ENCODE peak calls at places on chromosomes 3 and 15, in four cellular contexts. O, N, L and X are unnamed samples.

GRCh38 chr3:188529228-188529627 is 375.3 kb downstream of the LPP start:
- DNase-seq in L (no peak), N (peak), O (peak), X (no peak)

GRCh38 chr3:8488877-8489865 is 12.5 kb upstream of the LMCD1 start:
- DNase-seq in N (peak), O (peak), L (no peak), X (no peak)

GRCh38 chr3:15983232-15983631 is 185.5 kb upstream of the ANKRD28 start:
- DNase-seq in O (peak), N (peak), L (no peak), X (peak)

GRCh38 chr15:67785431-67785830 is 39.9 kb upstream of the SKOR1 start:
- DNase-seq in L (no peak), O (no peak), N (no peak), X (no peak)

GRCh38 chr3:125357032-125357658 is 18.0 kb downstream of the ZNF148 start:
- DNase-seq in L (peak), N (peak), O (peak), X (no peak)

GRCh38 chr15:29063646-29064045 is 177.9 kb downstream of the APBA2 start:
- DNase-seq in O (no peak), N (no peak), L (no peak), X (no peak)

GRCh38 chr15:28918141-28918983 is 32.6 kb downstream of the APBA2 start:
- DNase-seq in N (no peak), L (no peak), O (no peak), X (no peak)

GRCh38 chr3:14317057-14317553 is 85.3 kb upstream of the SLC6A6 start:
- DNase-seq in L (no peak), O (no peak), N (peak), X (no peak)

GRCh38 chr3:186938716-186939115 is 8.4 kb downstream of the ST6GAL1 start:
- DNase-seq in N (no peak), L (no peak), O (no peak), X (no peak)

GRCh38 chr3:160127308-160127707 is 97.9 kb upstream of the C3orf80 start:
- DNase-seq in N (peak), L (no peak), O (no peak), X (no peak)

GRCh38 chr3:14991818-14992612 is 44.6 kb downstream of the NR2C2 start:
- DNase-seq in L (no peak), N (no peak), O (no peak), X (no peak)

GRCh38 chr3:55923626-55924025 is 436.5 kb upstream of the WNT5A start:
- DNase-seq in O (no peak), N (no peak), L (no peak), X (no peak)

DNA sequence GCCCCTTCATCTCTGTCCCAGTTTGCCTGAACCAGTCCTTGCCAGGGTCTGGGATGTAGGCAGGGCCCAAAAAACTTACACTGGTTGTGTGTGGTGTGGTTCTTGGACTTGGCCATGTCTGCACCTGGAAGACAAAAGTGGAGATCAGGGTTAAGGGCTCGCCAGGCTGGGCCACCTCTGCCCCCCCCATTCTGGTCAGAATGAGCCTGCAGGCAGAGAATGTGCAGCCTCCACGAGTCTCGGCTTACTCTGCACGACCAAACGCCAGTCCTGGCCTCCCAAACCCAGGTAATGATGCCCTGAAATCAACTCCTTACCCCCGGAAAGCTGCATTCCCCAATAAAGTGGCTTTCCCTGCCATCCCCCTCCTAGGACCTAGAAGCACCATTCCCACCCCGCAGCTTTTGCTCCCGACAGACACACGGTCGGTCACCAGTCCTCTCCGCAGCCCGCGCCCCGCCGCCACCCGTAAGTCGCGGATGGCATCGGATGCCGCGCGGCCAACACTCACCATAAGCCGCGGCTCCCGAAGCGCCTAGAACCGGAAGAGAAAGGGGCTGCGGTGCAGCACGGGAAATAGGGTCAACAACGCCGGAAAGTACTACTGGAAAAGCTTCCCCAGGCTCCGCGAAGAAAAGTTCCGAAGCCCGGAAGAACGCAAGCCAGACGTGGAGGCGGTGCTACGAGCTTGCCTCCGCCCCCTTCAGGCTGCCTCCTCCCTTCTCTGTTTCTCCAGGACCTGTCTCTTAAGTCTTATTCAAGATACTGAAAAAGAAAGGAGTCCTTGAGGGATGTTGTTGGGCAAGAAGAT is at the start of gene RPL29:
- DNase-seq in O (peak), L (peak), N (peak), X (peak)
- TF ChIP-seq CTCF in O (no peak), L (no peak), N (no peak), X (no peak)

DNA sequence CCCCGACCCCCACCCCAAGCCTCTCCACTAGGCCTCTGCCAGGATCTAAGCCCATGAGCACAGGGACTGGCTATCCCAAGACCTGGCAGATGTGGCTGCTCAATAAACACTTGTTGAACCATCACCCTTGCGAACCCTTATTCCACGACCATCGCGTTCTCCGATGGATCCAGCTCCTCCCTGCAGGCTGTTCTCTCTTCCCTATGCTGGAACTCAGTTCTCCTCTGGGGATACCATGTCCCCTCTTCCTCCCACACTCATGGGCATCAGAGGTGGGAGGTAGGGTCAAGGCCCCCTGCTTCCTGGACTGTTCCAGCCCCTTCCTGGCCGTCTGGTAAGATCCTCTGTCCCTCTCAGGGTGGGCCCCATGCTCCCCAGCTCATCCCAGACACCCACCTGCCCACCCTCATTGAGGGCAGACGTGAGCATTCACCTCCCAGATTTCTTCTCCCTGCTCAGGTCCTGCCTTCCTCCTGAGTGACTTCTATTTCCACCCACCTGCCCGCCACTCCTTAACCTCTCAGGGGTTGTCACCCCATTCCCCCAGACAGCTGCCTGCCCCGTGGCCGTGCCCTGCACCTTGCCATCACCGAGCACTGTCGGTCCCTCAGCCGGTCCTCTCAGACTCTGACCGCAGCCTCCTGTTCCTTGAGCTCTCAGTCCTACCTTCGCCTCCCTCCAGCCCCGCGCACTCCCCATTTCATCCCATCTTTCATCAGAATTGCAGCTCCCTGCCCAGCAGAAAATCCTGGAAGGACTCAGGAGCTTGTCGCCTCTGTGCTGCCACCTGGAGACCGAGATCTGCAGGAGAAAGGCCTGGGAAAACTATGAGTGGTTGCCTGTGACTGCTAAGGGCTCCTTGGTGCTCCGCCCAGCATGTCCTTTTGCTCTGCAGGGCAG is 42.0 kb downstream of the PML start:
- DNase-seq in L (no peak), N (peak), O (peak), X (peak)
- TF ChIP-seq CTCF in L (no peak), N (peak), O (peak), X (peak)

GRCh38 chr15:63122002-63122893 is 587 bp downstream of the LACTB start:
- DNase-seq in O (peak), N (peak), L (peak), X (peak)
- TF ChIP-seq CTCF in O (no peak), N (peak), L (no peak), X (no peak)

DNA sequence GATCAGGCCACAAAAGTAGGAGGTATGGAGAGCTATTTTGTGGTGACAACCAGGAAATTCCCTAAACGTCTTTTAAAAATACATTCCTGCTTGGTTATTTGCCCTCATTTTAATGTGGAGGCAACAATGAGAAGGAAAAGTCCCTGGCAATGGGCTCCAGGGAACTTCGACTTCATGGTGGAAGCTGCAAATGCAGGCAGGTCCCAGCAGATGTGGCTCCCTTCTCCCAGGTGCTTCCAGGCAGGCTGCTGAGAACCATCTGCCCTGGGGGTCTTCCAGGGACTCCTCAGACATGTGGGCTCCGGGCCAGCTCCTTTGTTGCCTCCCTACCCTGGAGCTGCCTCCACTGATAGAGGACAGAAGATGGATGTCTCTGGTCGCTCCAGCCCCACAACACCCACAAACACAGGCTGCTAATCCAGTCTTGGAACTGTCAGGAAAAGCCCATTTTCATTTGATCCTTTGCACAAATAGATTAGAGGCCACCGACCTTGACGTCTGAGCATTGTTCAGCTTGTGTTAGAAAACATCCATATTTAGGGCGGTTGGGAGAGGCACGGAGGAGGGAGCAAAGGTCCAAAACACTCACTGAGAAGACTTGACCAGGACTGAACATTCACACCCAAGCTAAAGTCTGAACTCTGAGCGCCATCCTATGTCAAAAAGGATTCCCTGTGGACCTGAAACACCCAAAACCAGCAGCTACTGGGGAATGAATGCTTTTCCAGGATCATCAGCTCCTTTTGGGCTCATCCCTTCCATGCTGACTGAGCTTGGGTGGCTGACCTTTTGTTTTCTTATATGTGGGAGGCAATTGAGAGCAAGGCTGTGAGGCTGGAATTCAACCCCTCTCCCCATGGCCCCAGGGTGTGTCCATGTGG is 30.2 kb upstream of the SLCO2A1 start:
- DNase-seq in N (no peak), L (no peak), O (peak), X (peak)
- TF ChIP-seq CTCF in N (no peak), L (no peak), O (no peak), X (peak)

GRCh38 chr15:39177561-39177960 is 403.3 kb upstream of the THBS1 start:
- DNase-seq in N (peak), O (peak), L (no peak), X (peak)

GRCh38 chr15:39181901-39182300 is 399.0 kb upstream of the THBS1 start:
- DNase-seq in L (no peak), O (peak), N (peak), X (no peak)

GRCh38 chr15:39181348-39181747 is 399.5 kb upstream of the THBS1 start:
- DNase-seq in N (no peak), L (no peak), O (no peak), X (no peak)

GRCh38 chr15:39180494-39180930 is 400.4 kb upstream of the THBS1 start:
- DNase-seq in O (peak), N (no peak), L (no peak), X (no peak)

GRCh38 chr15:39179980-39180379 is 400.9 kb upstream of the THBS1 start:
- DNase-seq in L (no peak), O (no peak), N (no peak), X (no peak)
- TF ChIP-seq CTCF in L (no peak), O (no peak), N (no peak), X (no peak)

DNA sequence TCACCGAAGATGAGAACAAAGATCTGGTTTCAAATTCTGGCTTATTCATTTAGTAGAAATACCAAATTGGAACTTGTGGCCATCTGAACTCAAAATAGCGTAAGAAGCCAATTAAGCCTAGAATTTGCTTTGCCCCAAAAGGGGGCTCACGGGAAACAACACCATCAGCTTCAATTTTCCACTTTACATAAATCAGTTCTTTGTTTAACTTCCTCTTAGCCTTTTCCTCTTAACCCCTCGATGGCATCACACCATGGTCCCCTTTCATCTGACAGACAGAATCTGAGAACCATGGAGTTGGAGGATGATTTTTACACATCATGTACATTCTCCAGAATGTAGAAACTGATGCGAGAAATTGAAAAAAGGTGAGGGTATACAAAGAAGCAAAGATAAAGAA is 207.0 kb downstream of the FOXP1 start:
- DNase-seq in N (no peak), L (no peak), O (no peak), X (no peak)
- TF ChIP-seq CTCF in N (no peak), L (no peak), O (no peak), X (no peak)

DNA sequence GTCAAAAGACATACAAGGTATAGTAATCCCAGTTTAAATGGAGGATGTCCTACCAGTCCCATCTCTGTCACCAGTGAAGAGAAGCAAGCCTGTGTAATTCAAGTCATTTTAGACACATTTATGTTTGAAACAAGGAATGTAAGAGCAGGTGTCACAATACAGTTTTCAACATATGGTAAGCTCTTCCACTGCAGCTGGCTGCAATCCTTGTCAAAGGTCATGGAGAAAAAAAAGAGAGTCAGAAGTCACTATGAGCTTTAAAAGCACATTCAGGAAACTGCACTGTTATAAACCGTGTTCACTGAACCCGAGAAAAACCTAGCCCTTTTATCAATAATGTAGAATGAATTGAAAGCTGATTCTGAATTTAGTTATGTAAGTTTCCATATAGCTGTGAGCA is 206.4 kb downstream of the NAALADL2 start:
- DNase-seq in O (no peak), N (no peak), L (no peak), X (no peak)
- TF ChIP-seq CTCF in O (no peak), N (no peak), L (no peak), X (no peak)

GRCh38 chr3:138197058-138197457 is 10.0 kb downstream of the ARMC8 start:
- DNase-seq in N (peak), L (no peak), O (peak), X (no peak)
- TF ChIP-seq CTCF in N (no peak), L (no peak), O (no peak), X (no peak)

GRCh38 chr3:13143381-13144004 is 70.3 kb upstream of the IQSEC1 start:
- DNase-seq in N (no peak), O (no peak), L (no peak), X (no peak)
- TF ChIP-seq CTCF in N (no peak), O (no peak), L (no peak), X (no peak)

DNA sequence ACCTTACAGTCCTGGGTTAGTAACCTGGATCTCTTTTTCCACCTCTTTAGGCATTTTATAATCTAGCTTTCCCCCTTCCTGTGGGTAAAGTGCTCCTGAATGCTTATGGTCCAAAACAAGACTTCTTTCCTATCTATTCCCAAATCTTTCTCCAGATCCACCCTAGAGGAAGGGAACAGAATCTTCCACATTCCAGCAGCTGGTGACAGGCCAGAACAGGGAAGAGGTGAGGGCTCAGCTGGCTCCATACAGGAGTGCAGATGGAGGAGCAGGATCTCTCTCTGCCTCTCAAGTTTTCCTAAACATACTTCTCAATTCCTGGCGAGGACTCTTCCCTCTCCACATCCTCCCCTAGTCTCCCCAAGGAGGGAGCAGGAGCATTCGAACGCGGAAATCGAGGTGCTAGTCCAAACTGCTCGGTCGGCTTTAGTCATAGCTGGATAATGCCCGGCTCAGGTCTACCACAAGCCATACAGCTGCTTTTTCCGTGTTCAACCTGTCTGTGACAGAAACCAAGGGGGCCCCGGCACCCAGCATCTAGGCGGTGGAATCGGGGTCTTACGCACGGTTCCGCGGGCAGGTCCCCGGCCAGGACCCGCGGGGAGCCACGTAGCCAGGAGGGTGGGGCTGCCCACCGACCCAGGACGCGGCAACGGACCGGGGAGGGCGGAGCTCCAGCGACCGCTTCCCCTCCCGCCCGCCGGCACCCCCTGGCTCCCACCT is 4.0 kb downstream of the RASSF1 start:
- DNase-seq in L (no peak), N (peak), O (peak), X (no peak)
- TF ChIP-seq CTCF in L (no peak), N (peak), O (no peak), X (no peak)